ENCODE peak calls at places on chromosomes 2 and 18, in nine cellular contexts. X, S, B, A, U, L, O, W and F are unnamed samples.

GRCh38 chr2:75705921-75706320 is 4.8 kb downstream of the GCFC2 start:
- DNase-seq in O (no peak), X (no peak), W (no peak), B (no peak), S (no peak), A (no peak), U (no peak), L (no peak), F (peak)

GRCh38 chr2:8671802-8672201 is 10.1 kb upstream of the ID2 start:
- DNase-seq in L (no peak), U (no peak), O (no peak), S (no peak), B (no peak), X (no peak), A (no peak), W (no peak), F (no peak)

GRCh38 chr2:101729521-101730190 is 32.1 kb downstream of the MAP4K4 start:
- DNase-seq in O (no peak), B (no peak), X (no peak), U (no peak), W (no peak), A (no peak), S (no peak), L (no peak), F (no peak)

GRCh38 chr18:76340410-76340809 is 154.6 kb downstream of the ZNF516 start:
- DNase-seq in X (no peak), S (no peak), L (no peak), A (no peak), O (no peak), B (no peak), U (no peak), W (no peak), F (no peak)

GRCh38 chr18:35635171-35635570 is 53.6 kb downstream of the GALNT1 start:
- DNase-seq in S (no peak), O (peak), A (peak), U (no peak), W (peak), B (no peak), X (peak), L (no peak), F (peak)

GRCh38 chr2:207865210-207865609 is 95.5 kb upstream of the FZD5 start:
- DNase-seq in B (no peak), S (no peak), A (no peak), W (no peak), O (no peak), U (no peak), L (no peak), X (no peak), F (no peak)

GRCh38 chr2:237643066-237643465 is 15.7 kb downstream of the LRRFIP1 start:
- DNase-seq in B (no peak), X (no peak), L (no peak), A (no peak), U (no peak), S (no peak), W (no peak), O (no peak), F (no peak)

GRCh38 chr2:134663451-134663850 is 55.3 kb downstream of the TMEM163 start:
- DNase-seq in U (no peak), X (no peak), S (no peak), W (no peak), B (no peak), O (no peak), L (no peak), A (no peak), F (no peak)

GRCh38 chr2:218230882-218231281 is 13.9 kb downstream of the ARPC2 start:
- DNase-seq in L (no peak), S (no peak), B (peak), A (no peak), W (no peak), U (no peak), O (no peak), X (peak), F (peak)